ENCODE peak calls at places on chromosomes 11 and 22, in seven cellular contexts. D is colonic mucosa; E is mammary epithelial cell; O is fibroblast of the aortic adventitia; M is A549; N is CD4-positive, alpha-beta T cell; P is A673. A is an unnamed sample.

GRCh38 chr22:25113316-25113721 is 86.3 kb upstream of the CRYBB3 start:
- DNase-seq in E (peak), N (no peak), P (no peak), O (no peak), D (peak), M (no peak), A (no peak)

GRCh38 chr11:31995525-31996123 is 95.2 kb upstream of the RCN1 start:
- DNase-seq in N (no peak), D (no peak), P (no peak), E (no peak), O (peak), M (peak), A (no peak)

GRCh38 chr22:49565516-49565855 is 262.2 kb downstream of the BRD1 start:
- DNase-seq in O (no peak), N (no peak), E (no peak), P (no peak), M (no peak), D (no peak), A (no peak)

GRCh38 chr11:105168457-105168856 is 28.9 kb upstream of the CARD18 start:
- DNase-seq in P (no peak), O (peak), M (no peak), D (no peak), N (no peak), E (peak), A (no peak)

GRCh38 chr11:65323813-65324212 is 9.1 kb downstream of the CDC42EP2 start:
- DNase-seq in N (no peak), M (no peak), E (no peak), P (no peak), O (no peak), D (no peak), A (no peak)

GRCh38 chr22:19040581-19041402 is 81.4 kb downstream of the DGCR2 start:
- DNase-seq in E (no peak), D (no peak), P (no peak), N (no peak), M (no peak), O (no peak), A (no peak)

GRCh38 chr11:34565417-34566208 is 52.0 kb upstream of the ELF5 start:
- DNase-seq in N (no peak), M (peak), P (peak), O (no peak), E (no peak), D (peak), A (peak)

GRCh38 chr11:114171257-114172054 is 111.9 kb downstream of the ZBTB16 start:
- DNase-seq in O (no peak), D (peak), N (no peak), P (no peak), M (no peak), E (no peak), A (no peak)

GRCh38 chr11:114280696-114281095 is 15.5 kb upstream of the NNMT start:
- DNase-seq in M (peak), O (peak), D (peak), N (no peak), E (peak), P (peak), A (no peak)

GRCh38 chr11:102473543-102473942 is 21.0 kb upstream of the TMEM123 start:
- DNase-seq in E (no peak), O (no peak), D (peak), M (no peak), N (no peak), P (no peak), A (no peak)

GRCh38 chr11:47518212-47518959 is 34.5 kb downstream of the CELF1 start:
- DNase-seq in N (no peak), E (no peak), P (no peak), D (no peak), O (no peak), M (no peak), A (no peak)

GRCh38 chr22:22769434-22770279 is 118.0 kb upstream of the IGLL5 start:
- DNase-seq in E (no peak), D (no peak), P (no peak), O (no peak), N (no peak), M (no peak), A (no peak)

GRCh38 chr22:22770881-22771280 is 116.7 kb upstream of the IGLL5 start:
- DNase-seq in P (no peak), E (no peak), M (no peak), O (no peak), D (no peak), N (no peak), A (no peak)

GRCh38 chr22:22770280-22770871 is 117.2 kb upstream of the IGLL5 start:
- DNase-seq in D (peak), M (peak), E (peak), O (peak), N (peak), P (peak), A (no peak)

GRCh38 chr22:22768885-22769284 is 118.7 kb upstream of the IGLL5 start:
- DNase-seq in M (no peak), O (no peak), E (no peak), D (no peak), P (no peak), N (no peak), A (no peak)

DNA sequence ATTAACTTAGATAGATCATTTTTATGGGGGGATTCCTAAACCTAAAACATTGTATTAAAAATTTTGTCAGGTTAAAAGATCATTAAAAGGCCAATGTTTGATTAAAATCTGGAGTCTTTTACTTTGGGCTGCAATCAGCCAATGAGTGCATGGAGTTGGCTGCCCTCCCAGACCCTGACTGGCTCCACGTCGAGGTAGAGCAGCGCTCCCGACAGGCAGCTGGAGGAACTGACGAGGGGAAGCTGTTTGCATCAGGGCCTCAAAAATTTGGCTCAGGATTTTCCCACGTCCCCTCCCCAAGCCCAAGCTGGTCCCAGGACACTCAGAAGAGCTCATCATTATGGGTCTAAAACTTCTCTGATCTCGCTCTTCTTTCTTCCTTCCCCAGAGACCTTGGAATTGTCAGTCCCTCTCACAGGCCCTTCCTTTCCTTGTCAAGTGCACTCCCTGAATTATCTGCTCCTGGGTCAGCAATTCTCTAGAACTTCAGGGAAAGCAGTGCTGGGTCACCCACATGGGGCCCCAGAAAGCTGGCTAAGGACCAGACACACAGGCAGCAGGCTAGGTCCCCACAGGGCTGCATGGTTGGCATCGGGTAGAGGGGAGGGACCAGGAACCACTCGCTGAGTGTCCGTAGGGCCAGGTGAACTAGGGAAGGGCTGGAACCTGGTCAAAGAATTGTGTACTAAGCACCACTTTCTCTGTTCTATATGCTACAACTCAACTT is 119.6 kb upstream of the IGLL5 start:
- DNase-seq in N (no peak), O (no peak), E (no peak), D (peak), M (no peak), P (no peak), A (no peak)
- TF ChIP-seq CTCF in N (no peak), O (peak), E (no peak), D (no peak), M (no peak), P (peak), A (no peak)

GRCh38 chr11:133934096-133934495 is 22.7 kb downstream of the IGSF9B start:
- DNase-seq in P (no peak), N (no peak), O (no peak), D (no peak), E (no peak), M (no peak), A (no peak)
- TF ChIP-seq CTCF in P (no peak), N (no peak), O (no peak), D (no peak), E (no peak), M (no peak), A (no peak)

DNA sequence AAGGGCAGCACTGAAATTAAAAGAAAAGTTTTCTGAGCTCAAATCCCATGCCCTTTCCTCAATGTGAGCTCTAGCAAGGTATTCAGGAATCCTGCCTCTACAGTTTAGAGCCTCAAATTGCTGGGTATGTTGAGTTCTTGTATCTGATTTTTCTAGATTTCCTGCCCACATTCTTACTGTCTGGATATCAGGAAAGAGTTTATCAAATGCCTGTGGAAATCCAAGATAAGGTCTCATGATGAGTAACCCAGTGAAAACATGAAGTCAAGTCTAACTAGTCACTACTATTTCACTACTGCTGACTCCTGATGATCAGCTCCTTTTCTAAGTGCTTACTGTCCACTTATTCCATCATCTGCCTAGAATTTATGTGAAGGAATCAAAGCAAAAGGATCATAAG is 29.8 kb downstream of the LIMK2 start:
- DNase-seq in O (peak), D (no peak), M (no peak), N (no peak), E (no peak), P (no peak), A (no peak)
- TF ChIP-seq CTCF in O (peak), D (no peak), M (no peak), N (no peak), E (no peak), P (no peak), A (no peak)

DNA sequence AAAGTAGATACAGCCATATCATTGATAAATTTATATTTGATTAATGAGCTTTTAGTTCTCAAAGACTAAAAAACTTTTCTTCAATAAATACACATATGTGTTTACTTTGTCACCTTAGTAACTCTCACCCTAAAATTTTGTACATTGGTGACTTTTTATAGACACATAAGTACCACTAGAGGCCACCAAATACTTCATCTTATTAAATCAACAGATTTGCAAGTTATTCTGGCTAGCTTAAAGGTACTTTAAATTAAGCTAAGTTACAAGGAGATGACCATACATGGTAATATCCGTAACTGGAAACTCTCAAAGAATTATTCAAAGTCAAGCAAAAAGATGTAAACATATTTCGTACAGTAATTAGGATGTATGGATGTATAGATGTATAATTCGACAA is 112.2 kb downstream of the SBF2 start:
- DNase-seq in N (no peak), O (peak), P (peak), E (no peak), D (no peak), M (peak), A (no peak)
- TF ChIP-seq CTCF in N (no peak), O (peak), P (peak), E (peak), D (no peak), M (peak), A (no peak)

GRCh38 chr22:23518381-23519187 is 61.5 kb downstream of the IGLL1 start:
- DNase-seq in M (no peak), N (no peak), E (no peak), D (peak), P (no peak), O (no peak), A (peak)
- TF ChIP-seq CTCF in M (no peak), N (no peak), E (no peak), D (no peak), P (no peak), O (no peak), A (no peak)

GRCh38 chr11:120337133-120337895 is 1.1 kb downstream of the ARHGEF12 start:
- DNase-seq in M (no peak), P (peak), E (peak), N (no peak), O (no peak), D (peak), A (no peak)

GRCh38 chr11:120334894-120335462 is 1.2 kb upstream of the ARHGEF12 start:
- DNase-seq in M (peak), E (peak), N (no peak), P (peak), D (peak), O (peak), A (no peak)

GRCh38 chr11:120336641-120337132 is 474 bp downstream of the ARHGEF12 start:
- DNase-seq in P (peak), O (no peak), D (peak), M (peak), N (peak), E (no peak), A (no peak)

GRCh38 chr11:120335596-120335927 is 651 bp upstream of the ARHGEF12 start:
- DNase-seq in M (no peak), N (peak), P (no peak), E (no peak), O (peak), D (no peak), A (no peak)

DNA sequence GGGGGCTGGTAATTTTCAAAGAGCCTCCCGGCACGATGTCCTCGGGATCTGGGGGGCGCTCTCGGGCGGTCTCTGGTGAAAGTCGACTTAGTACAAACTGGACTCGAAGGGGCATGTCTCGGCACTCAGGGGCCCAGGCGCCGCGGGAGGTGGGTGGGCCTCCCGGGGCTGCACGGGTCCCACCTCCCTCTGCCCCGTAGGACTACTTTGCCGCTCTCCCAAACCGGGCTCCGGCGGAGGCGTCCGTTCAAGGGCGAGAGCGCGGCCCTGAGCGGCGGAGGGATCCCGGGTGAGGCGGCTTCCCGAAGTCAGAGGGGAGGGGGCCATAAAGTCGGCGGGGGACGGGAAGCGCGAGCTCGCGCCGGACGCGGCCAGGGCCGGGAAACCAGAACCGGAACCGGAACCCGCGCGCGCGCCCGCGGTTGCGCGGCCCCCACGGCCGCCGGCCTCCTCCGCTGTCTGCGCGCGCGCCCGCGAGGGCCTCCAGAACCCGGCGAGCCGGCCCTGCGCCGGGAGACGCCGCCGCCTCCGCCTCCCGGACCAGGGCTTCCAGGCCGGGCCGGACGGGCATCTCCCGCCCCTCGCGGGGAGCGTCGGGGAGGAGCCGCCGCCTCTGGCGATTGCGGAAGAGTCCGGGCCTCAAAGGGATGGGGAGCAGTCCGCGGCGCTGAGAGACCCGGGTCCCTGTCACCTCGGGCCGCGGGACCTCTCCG is at the start of gene ARHGEF12:
- DNase-seq in E (peak), M (peak), N (peak), D (peak), O (peak), P (peak), A (peak)
- TF ChIP-seq CTCF in E (peak), M (peak), N (no peak), D (no peak), O (peak), P (peak), A (peak)

DNA sequence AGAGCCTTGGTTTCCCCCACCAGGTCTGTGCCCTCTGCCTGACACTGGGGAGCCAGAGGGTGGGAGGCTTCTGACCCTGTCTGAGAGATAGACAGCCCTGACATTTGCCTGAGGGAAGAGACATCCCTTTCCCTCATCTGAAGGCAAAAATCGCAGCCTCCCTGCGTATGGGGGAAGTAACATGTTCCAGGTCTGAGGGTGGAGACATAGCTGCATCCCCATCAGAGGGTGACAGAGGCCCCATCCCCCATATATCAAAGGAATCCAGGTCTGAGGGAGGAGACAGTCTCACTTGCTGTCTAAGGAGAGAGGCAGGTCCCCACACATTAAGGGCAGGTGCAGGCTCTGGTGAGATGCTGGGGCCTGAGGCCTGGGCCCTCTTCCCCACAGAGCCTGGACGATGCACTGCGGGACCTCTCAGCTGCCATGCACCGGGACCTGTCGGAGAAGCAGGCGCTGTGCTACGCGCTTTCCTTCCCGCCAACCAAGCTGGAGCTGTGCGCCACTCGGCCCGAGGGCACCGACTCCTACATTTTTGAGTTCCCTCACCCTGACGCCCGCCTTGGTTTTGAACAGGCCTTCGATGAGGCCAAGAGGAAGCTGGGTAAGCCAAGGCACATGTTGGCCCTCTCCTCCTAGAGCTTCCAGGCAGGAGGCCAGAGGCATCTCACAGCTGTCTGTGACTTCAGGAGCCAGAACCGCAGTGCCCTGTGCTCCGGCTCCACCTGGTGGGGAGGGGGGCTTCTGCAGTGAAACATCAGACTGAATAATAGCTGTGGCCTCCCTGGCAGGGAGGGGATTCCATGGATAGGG is 16.1 kb upstream of the RELT start:
- DNase-seq in P (peak), E (no peak), D (no peak), O (peak), M (peak), N (no peak), A (peak)
- TF ChIP-seq CTCF in P (peak), E (peak), D (no peak), O (peak), M (peak), N (peak), A (peak)

GRCh38 chr11:122637538-122637937 is 18.0 kb upstream of the UBASH3B start:
- DNase-seq in M (no peak), O (no peak), E (no peak), D (no peak), P (no peak), N (no peak), A (no peak)

GRCh38 chr11:122632178-122632824 is 23.2 kb upstream of the UBASH3B start:
- DNase-seq in M (no peak), E (peak), O (no peak), P (no peak), D (no peak), N (no peak), A (no peak)

GRCh38 chr11:122634507-122634906 is 21.0 kb upstream of the UBASH3B start:
- DNase-seq in E (no peak), D (peak), P (no peak), O (no peak), M (no peak), N (no peak), A (no peak)

GRCh38 chr11:122628691-122629555 is 26.6 kb upstream of the UBASH3B start:
- DNase-seq in E (peak), O (peak), N (peak), D (peak), P (peak), M (peak), A (no peak)

DNA sequence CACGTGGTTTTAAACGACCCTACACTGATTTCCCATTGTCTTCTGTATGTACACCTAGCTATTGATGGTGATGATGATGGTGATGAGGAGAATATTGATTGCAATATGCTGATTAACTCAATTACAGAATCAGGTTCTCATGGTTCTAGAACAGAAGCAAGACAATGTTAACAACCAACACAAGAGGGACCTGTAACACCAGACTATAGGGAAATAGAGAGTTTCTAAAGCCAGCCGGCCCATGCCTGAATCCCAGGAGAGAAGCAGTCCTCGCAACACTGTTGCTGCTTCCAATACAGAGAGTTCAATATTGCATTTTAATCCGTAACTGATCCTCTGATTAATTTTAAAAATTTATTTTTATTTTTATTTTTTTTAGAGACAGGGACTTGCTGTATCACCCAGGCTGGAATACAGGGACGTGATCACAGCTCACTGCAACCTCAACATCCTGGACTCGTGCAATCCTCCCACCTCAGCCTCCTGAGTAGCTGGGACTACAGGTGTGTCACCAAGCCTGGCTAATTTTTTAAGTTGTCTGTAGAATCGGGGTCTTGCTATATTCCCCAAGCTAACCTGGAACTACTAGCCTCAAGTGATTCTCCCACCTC is 22.2 kb upstream of the UBASH3B start:
- DNase-seq in M (peak), N (no peak), O (peak), E (peak), P (peak), D (no peak), A (no peak)
- TF ChIP-seq CTCF in M (peak), N (peak), O (peak), E (peak), P (peak), D (no peak), A (peak)